ENCODE peak calls at places on chromosomes 6 and 20, in five cellular contexts. Z is hepatocyte, R is AG08395, P is IMR-90, L is NCI-H1417. E is an unnamed sample.
A peak's percentile ranks its signal among the peaks of the same experiment; 100 is the strongest.

GRCh38 chr20:44126445-44126844 is 60.5 kb downstream of the JPH2 start:
- DNase-seq in P (no peak), Z (no peak), R (no peak), L (no peak), E (no peak)

GRCh38 chr6:125066964-125067363 is 86.6 kb upstream of the TPD52L1 start:
- DNase-seq in L (peak; percentile 56), R (no peak), Z (no peak), P (peak; percentile 30), E (peak; percentile 4)

GRCh38 chr20:23081263-23081811 is 4.8 kb downstream of the CD93 start:
- DNase-seq in L (no peak), P (no peak), Z (no peak), R (no peak), E (no peak)

GRCh38 chr6:2035046-2035445 is 210.4 kb downstream of the GMDS start:
- DNase-seq in L (no peak), Z (no peak), R (no peak), P (no peak), E (no peak)

GRCh38 chr6:26243132-26243531 is 121.9 kb upstream of the BTN3A2 start:
- DNase-seq in L (no peak), Z (peak; percentile 78), R (no peak), P (no peak), E (no peak)

GRCh38 chr6:6654599-6655575 is 66.4 kb downstream of the LY86 start:
- DNase-seq in Z (no peak), R (peak; percentile 63), P (no peak), L (no peak), E (peak; percentile 15)

GRCh38 chr6:24154121-24154520 is 28.1 kb downstream of the NRSN1 start:
- DNase-seq in P (no peak), L (no peak), Z (no peak), R (no peak), E (no peak)

GRCh38 chr6:30834643-30835042 is 49.7 kb upstream of the DDR1 start:
- DNase-seq in L (no peak), R (no peak), Z (no peak), P (no peak), E (no peak)

GRCh38 chr20:48209102-48209501 is 423.8 kb upstream of the SULF2 start:
- DNase-seq in Z (no peak), L (no peak), P (no peak), R (no peak), E (no peak)

GRCh38 chr20:24970743-24971142 is 21.7 kb downstream of the CST7 start:
- DNase-seq in Z (no peak), P (no peak), L (no peak), R (no peak), E (no peak)

GRCh38 chr6:144543006-144543871 is 258.1 kb downstream of the UTRN start:
- DNase-seq in P (peak; percentile 60), L (no peak), Z (no peak), R (peak; percentile 62), E (peak; percentile 29)

GRCh38 chr20:23205221-23205620 is 119.1 kb upstream of the CD93 start:
- DNase-seq in Z (no peak), P (no peak), R (no peak), L (no peak), E (no peak)

GRCh38 chr20:53748821-53749402 is 155.3 kb upstream of the ZNF217 start:
- DNase-seq in Z (peak; percentile 58), L (no peak), R (no peak), P (peak; percentile 68), E (no peak)

GRCh38 chr20:11193241-11193640 is 519.4 kb upstream of the JAG1 start:
- DNase-seq in R (no peak), L (no peak), Z (no peak), P (peak; percentile 15), E (no peak)

GRCh38 chr6:76984572-76984971 is 478.7 kb downstream of the HTR1B start:
- DNase-seq in Z (no peak), R (no peak), L (no peak), P (peak; percentile 7), E (no peak)

E was measured in GM04504.